ENCODE peak calls at places on chromosomes 11 and 22, in nine cellular contexts. One of them, this sample, is unnamed.

GRCh38 chr11:44943118-44943517 is 7.6 kb downstream of the TP53I11 start:
- DNase-seq in endothelial cell of umbilical vein: peak
- DNase-seq in PC-3: no peak
- DNase-seq in GM13977: no peak
- DNase-seq in NB4: peak
- DNase-seq in fibroblast of the aortic adventitia: no peak
- DNase-seq in ovary: no peak
- DNase-seq in nephron progenitor cell: no peak
- DNase-seq in mucosa of descending colon: peak
- DNase-seq in this sample: no peak

GRCh38 chr22:38180841-38181452 is 683 bp downstream of the PLA2G6 start:
- DNase-seq in endothelial cell of umbilical vein: peak
- DNase-seq in PC-3: peak
- DNase-seq in GM13977: no peak
- DNase-seq in NB4: no peak
- DNase-seq in fibroblast of the aortic adventitia: no peak
- DNase-seq in ovary: peak
- DNase-seq in nephron progenitor cell: no peak
- DNase-seq in mucosa of descending colon: peak
- DNase-seq in this sample: no peak

GRCh38 chr11:77127969-77128691 is at the start of gene MYO7A:
- DNase-seq in endothelial cell of umbilical vein: peak
- DNase-seq in PC-3: no peak
- DNase-seq in GM13977: no peak
- DNase-seq in NB4: no peak
- DNase-seq in fibroblast of the aortic adventitia: no peak
- DNase-seq in ovary: peak
- DNase-seq in nephron progenitor cell: peak
- DNase-seq in mucosa of descending colon: peak
- DNase-seq in this sample: peak

GRCh38 chr11:108853864-108854263 is 189.0 kb downstream of the DDX10 start:
- DNase-seq in endothelial cell of umbilical vein: peak
- DNase-seq in PC-3: no peak
- DNase-seq in GM13977: no peak
- DNase-seq in NB4: no peak
- DNase-seq in fibroblast of the aortic adventitia: peak
- DNase-seq in ovary: no peak
- DNase-seq in nephron progenitor cell: no peak
- DNase-seq in mucosa of descending colon: no peak
- DNase-seq in this sample: no peak

GRCh38 chr11:30579348-30579747 is 6.8 kb downstream of the MPPED2 start:
- DNase-seq in endothelial cell of umbilical vein: no peak
- DNase-seq in PC-3: no peak
- DNase-seq in GM13977: no peak
- DNase-seq in NB4: no peak
- DNase-seq in fibroblast of the aortic adventitia: no peak
- DNase-seq in ovary: no peak
- DNase-seq in nephron progenitor cell: no peak
- DNase-seq in mucosa of descending colon: no peak
- DNase-seq in this sample: no peak

GRCh38 chr11:12997168-12997567 is 11.9 kb upstream of the RASSF10 start:
- DNase-seq in endothelial cell of umbilical vein: no peak
- DNase-seq in PC-3: no peak
- DNase-seq in GM13977: no peak
- DNase-seq in NB4: no peak
- DNase-seq in fibroblast of the aortic adventitia: no peak
- DNase-seq in ovary: no peak
- DNase-seq in nephron progenitor cell: no peak
- DNase-seq in mucosa of descending colon: no peak
- DNase-seq in this sample: no peak

GRCh38 chr11:76605338-76606074 is 65.0 kb downstream of the LRRC32 start:
- DNase-seq in endothelial cell of umbilical vein: no peak
- DNase-seq in PC-3: no peak
- DNase-seq in GM13977: no peak
- DNase-seq in NB4: no peak
- DNase-seq in fibroblast of the aortic adventitia: no peak
- DNase-seq in ovary: peak
- DNase-seq in nephron progenitor cell: no peak
- DNase-seq in mucosa of descending colon: no peak
- DNase-seq in this sample: no peak

GRCh38 chr11:2539761-2540520 is 95.1 kb downstream of the KCNQ1 start:
- DNase-seq in endothelial cell of umbilical vein: no peak
- DNase-seq in PC-3: no peak
- DNase-seq in GM13977: no peak
- DNase-seq in NB4: no peak
- DNase-seq in fibroblast of the aortic adventitia: no peak
- DNase-seq in ovary: no peak
- DNase-seq in nephron progenitor cell: no peak
- DNase-seq in mucosa of descending colon: peak
- DNase-seq in this sample: peak

GRCh38 chr11:87355614-87356013 is 317.9 kb downstream of the TMEM135 start:
- DNase-seq in endothelial cell of umbilical vein: no peak
- DNase-seq in PC-3: no peak
- DNase-seq in GM13977: no peak
- DNase-seq in NB4: no peak
- DNase-seq in fibroblast of the aortic adventitia: peak
- DNase-seq in ovary: no peak
- DNase-seq in nephron progenitor cell: no peak
- DNase-seq in mucosa of descending colon: no peak
- DNase-seq in this sample: no peak

GRCh38 chr11:124623861-124624525 is 1.3 kb downstream of the TBRG1 start:
- DNase-seq in endothelial cell of umbilical vein: peak
- DNase-seq in PC-3: no peak
- DNase-seq in GM13977: no peak
- DNase-seq in NB4: no peak
- DNase-seq in fibroblast of the aortic adventitia: peak
- DNase-seq in ovary: no peak
- DNase-seq in nephron progenitor cell: no peak
- DNase-seq in mucosa of descending colon: no peak
- DNase-seq in this sample: no peak

GRCh38 chr11:90717522-90717921 is 494.7 kb upstream of the CHORDC1 start:
- DNase-seq in endothelial cell of umbilical vein: no peak
- DNase-seq in PC-3: no peak
- DNase-seq in GM13977: no peak
- DNase-seq in NB4: no peak
- DNase-seq in fibroblast of the aortic adventitia: no peak
- DNase-seq in ovary: no peak
- DNase-seq in nephron progenitor cell: no peak
- DNase-seq in mucosa of descending colon: no peak
- DNase-seq in this sample: no peak

GRCh38 chr22:43152355-43153071 is 1.2 kb downstream of the TSPO start:
- DNase-seq in endothelial cell of umbilical vein: peak
- DNase-seq in PC-3: peak
- DNase-seq in GM13977: peak
- DNase-seq in NB4: peak
- DNase-seq in fibroblast of the aortic adventitia: peak
- DNase-seq in ovary: peak
- DNase-seq in nephron progenitor cell: no peak
- DNase-seq in mucosa of descending colon: peak
- DNase-seq in this sample: no peak

GRCh38 chr22:20115691-20116375 is at the start of gene RANBP1:
- DNase-seq in endothelial cell of umbilical vein: no peak
- DNase-seq in PC-3: no peak
- DNase-seq in GM13977: no peak
- DNase-seq in NB4: no peak
- DNase-seq in fibroblast of the aortic adventitia: no peak
- DNase-seq in ovary: no peak
- DNase-seq in nephron progenitor cell: no peak
- DNase-seq in mucosa of descending colon: peak
- DNase-seq in this sample: peak

GRCh38 chr22:27108425-27109114 is 451.2 kb downstream of the MIAT start:
- DNase-seq in endothelial cell of umbilical vein: peak
- DNase-seq in PC-3: no peak
- DNase-seq in GM13977: no peak
- DNase-seq in NB4: no peak
- DNase-seq in fibroblast of the aortic adventitia: peak
- DNase-seq in ovary: peak
- DNase-seq in nephron progenitor cell: peak
- DNase-seq in mucosa of descending colon: peak
- DNase-seq in this sample: no peak

GRCh38 chr22:46631113-46631512 is 10.9 kb downstream of the GRAMD4 start:
- DNase-seq in endothelial cell of umbilical vein: no peak
- DNase-seq in PC-3: no peak
- DNase-seq in GM13977: no peak
- DNase-seq in NB4: no peak
- DNase-seq in fibroblast of the aortic adventitia: no peak
- DNase-seq in ovary: no peak
- DNase-seq in nephron progenitor cell: no peak
- DNase-seq in mucosa of descending colon: no peak
- DNase-seq in this sample: no peak

GRCh38 chr11:12248330-12248729 is 129.0 kb upstream of the PARVA start:
- DNase-seq in endothelial cell of umbilical vein: peak
- DNase-seq in PC-3: peak
- DNase-seq in GM13977: no peak
- DNase-seq in NB4: no peak
- DNase-seq in fibroblast of the aortic adventitia: peak
- DNase-seq in ovary: peak
- DNase-seq in nephron progenitor cell: no peak
- DNase-seq in mucosa of descending colon: peak
- DNase-seq in this sample: no peak

GRCh38 chr11:17786824-17787525 is 52.4 kb downstream of the KCNC1 start:
- DNase-seq in endothelial cell of umbilical vein: no peak
- DNase-seq in PC-3: peak
- DNase-seq in GM13977: no peak
- DNase-seq in NB4: no peak
- DNase-seq in fibroblast of the aortic adventitia: peak
- DNase-seq in ovary: no peak
- DNase-seq in nephron progenitor cell: peak
- DNase-seq in mucosa of descending colon: no peak
- DNase-seq in this sample: no peak

GRCh38 chr22:30717331-30717921 is 22.8 kb downstream of the OSBP2 start:
- DNase-seq in endothelial cell of umbilical vein: peak
- DNase-seq in PC-3: peak
- DNase-seq in GM13977: no peak
- DNase-seq in NB4: no peak
- DNase-seq in fibroblast of the aortic adventitia: peak
- DNase-seq in ovary: no peak
- DNase-seq in nephron progenitor cell: no peak
- DNase-seq in mucosa of descending colon: no peak
- DNase-seq in this sample: no peak

DNA sequence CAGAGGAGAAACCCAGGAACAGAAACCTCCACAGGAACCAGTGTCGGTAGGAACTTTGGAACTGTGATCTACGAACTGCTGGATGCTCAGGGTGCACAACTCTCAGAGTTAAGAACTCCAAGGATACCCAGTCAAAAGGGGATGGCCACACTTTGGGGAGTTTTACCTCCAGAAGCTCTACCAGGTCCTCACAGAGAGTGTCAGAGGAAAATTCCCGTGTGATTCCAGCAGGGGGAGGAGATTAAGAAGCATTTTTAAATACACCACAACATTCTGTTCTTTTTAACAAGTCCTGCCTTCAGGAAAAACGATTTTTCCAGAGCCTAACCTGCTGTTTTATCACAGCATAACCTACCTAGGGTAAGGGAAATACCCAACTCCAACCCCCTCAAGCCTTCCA is 104.0 kb downstream of the SOX6 start:
- DNase-seq in endothelial cell of umbilical vein: peak
- DNase-seq in PC-3: peak
- DNase-seq in GM13977: no peak
- DNase-seq in NB4: no peak
- DNase-seq in fibroblast of the aortic adventitia: no peak
- DNase-seq in ovary: no peak
- DNase-seq in nephron progenitor cell: no peak
- DNase-seq in mucosa of descending colon: no peak
- DNase-seq in this sample: no peak
- TF ChIP-seq CTCF in endothelial cell of umbilical vein: no peak
- TF ChIP-seq CTCF in PC-3: no peak
- TF ChIP-seq CTCF in GM13977: no peak
- TF ChIP-seq CTCF in NB4: no peak
- TF ChIP-seq CTCF in fibroblast of the aortic adventitia: no peak
- TF ChIP-seq CTCF in ovary: no peak
- TF ChIP-seq CTCF in nephron progenitor cell: peak
- TF ChIP-seq CTCF in mucosa of descending colon: no peak
- TF ChIP-seq CTCF in this sample: no peak

DNA sequence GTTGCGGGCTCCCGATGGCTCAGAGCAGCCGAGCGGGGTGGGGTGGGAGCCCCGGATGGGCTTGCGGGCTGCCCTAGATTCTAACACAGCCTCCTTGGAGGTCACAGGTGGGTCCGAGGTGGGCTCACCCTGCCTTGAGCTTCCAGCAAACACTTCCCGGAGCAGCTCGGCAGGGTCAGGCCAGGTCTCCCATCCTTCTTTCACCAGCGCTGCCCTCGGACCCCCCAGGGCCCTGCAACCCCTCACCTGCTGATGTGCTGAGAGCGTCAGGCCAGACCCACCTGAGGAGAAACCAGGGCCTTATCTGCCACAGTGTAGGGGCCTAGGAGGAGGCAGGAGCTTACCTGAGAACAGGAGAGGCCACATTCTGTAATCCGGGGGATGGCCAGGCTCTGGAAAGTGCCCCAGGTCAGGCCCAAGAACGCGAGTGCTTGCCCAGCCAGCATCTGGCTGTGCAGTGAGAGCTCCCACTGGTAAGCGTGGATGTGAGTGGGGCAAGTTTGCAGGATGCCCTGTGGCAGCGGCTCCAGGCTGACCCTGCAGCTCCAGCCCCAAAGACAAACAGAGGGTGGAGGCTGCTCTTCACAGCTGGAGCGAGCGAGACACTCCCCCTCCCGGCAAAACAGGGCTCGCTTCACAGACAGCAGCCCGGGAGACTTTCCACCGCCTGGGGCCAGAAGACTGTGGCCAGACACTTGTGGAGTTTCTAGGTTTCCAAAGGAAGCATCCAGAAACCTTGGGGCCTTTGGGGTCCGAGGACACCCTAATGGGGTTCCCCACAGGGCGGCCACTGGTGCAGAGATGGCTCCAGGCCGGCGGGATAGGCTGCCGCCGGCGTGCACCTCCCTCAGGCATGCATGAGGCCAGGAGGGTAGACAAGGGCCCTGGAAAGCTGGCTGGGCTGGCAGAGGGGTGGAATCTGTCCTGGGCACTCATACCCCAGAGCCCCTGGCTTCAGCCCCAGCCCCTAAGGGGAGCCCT is at the start of gene IL17REL:
- DNase-seq in endothelial cell of umbilical vein: no peak
- DNase-seq in PC-3: peak
- DNase-seq in GM13977: no peak
- DNase-seq in NB4: no peak
- DNase-seq in fibroblast of the aortic adventitia: peak
- DNase-seq in ovary: no peak
- DNase-seq in nephron progenitor cell: peak
- DNase-seq in mucosa of descending colon: no peak
- DNase-seq in this sample: no peak
- TF ChIP-seq CTCF in endothelial cell of umbilical vein: no peak
- TF ChIP-seq CTCF in PC-3: no peak
- TF ChIP-seq CTCF in GM13977: no peak
- TF ChIP-seq CTCF in NB4: no peak
- TF ChIP-seq CTCF in fibroblast of the aortic adventitia: no peak
- TF ChIP-seq CTCF in ovary: no peak
- TF ChIP-seq CTCF in nephron progenitor cell: no peak
- TF ChIP-seq CTCF in mucosa of descending colon: no peak
- TF ChIP-seq CTCF in this sample: no peak

GRCh38 chr11:116840224-116840745 is 2.9 kb upstream of the APOA1 start:
- DNase-seq in endothelial cell of umbilical vein: no peak
- DNase-seq in PC-3: no peak
- DNase-seq in GM13977: no peak
- DNase-seq in NB4: peak
- DNase-seq in fibroblast of the aortic adventitia: peak
- DNase-seq in ovary: peak
- DNase-seq in nephron progenitor cell: no peak
- DNase-seq in mucosa of descending colon: no peak
- DNase-seq in this sample: no peak
- TF ChIP-seq CTCF in endothelial cell of umbilical vein: peak
- TF ChIP-seq CTCF in PC-3: peak
- TF ChIP-seq CTCF in GM13977: peak
- TF ChIP-seq CTCF in NB4: peak
- TF ChIP-seq CTCF in fibroblast of the aortic adventitia: peak
- TF ChIP-seq CTCF in ovary: no peak
- TF ChIP-seq CTCF in nephron progenitor cell: no peak
- TF ChIP-seq CTCF in mucosa of descending colon: no peak
- TF ChIP-seq CTCF in this sample: no peak

GRCh38 chr11:114317738-114318137 is 21.5 kb downstream of the NNMT start:
- DNase-seq in endothelial cell of umbilical vein: peak
- DNase-seq in PC-3: peak
- DNase-seq in GM13977: no peak
- DNase-seq in NB4: peak
- DNase-seq in fibroblast of the aortic adventitia: peak
- DNase-seq in ovary: peak
- DNase-seq in nephron progenitor cell: peak
- DNase-seq in mucosa of descending colon: no peak
- DNase-seq in this sample: peak
- TF ChIP-seq CTCF in endothelial cell of umbilical vein: peak
- TF ChIP-seq CTCF in PC-3: peak
- TF ChIP-seq CTCF in GM13977: no peak
- TF ChIP-seq CTCF in NB4: peak
- TF ChIP-seq CTCF in fibroblast of the aortic adventitia: peak
- TF ChIP-seq CTCF in ovary: peak
- TF ChIP-seq CTCF in nephron progenitor cell: peak
- TF ChIP-seq CTCF in mucosa of descending colon: no peak
- TF ChIP-seq CTCF in this sample: no peak